ENCODE peak calls at places on chromosomes 1 and 21, in seven cellular contexts. One of them, this sample, is unnamed.

GRCh38 chr21:33036430-33037162 is 10.9 kb downstream of the OLIG2 start:
- DNase-seq in ureter: no peak
- DNase-seq in fibroblast of villous mesenchyme: peak
- DNase-seq in occipital lobe: no peak
- DNase-seq in activated T-helper 9 cell treated with anti-CD3 and anti-CD28 coated beads, Interleukin-2, amount 50 U/mL, for 16 hours: no peak
- DNase-seq in iris pigment epithelial cell: peak
- DNase-seq in effector memory CD8-positive, alpha-beta T cell: peak
- DNase-seq in this sample: peak

GRCh38 chr1:59564192-59564891 is 250.4 kb upstream of the HOOK1 start:
- DNase-seq in ureter: no peak
- DNase-seq in fibroblast of villous mesenchyme: peak
- DNase-seq in occipital lobe: no peak
- DNase-seq in activated T-helper 9 cell treated with anti-CD3 and anti-CD28 coated beads, Interleukin-2, amount 50 U/mL, for 16 hours: no peak
- DNase-seq in iris pigment epithelial cell: no peak
- DNase-seq in effector memory CD8-positive, alpha-beta T cell: no peak
- DNase-seq in this sample: no peak

GRCh38 chr1:90502696-90503095 is 214.4 kb downstream of the BARHL2 start:
- DNase-seq in ureter: no peak
- DNase-seq in fibroblast of villous mesenchyme: no peak
- DNase-seq in occipital lobe: no peak
- DNase-seq in activated T-helper 9 cell treated with anti-CD3 and anti-CD28 coated beads, Interleukin-2, amount 50 U/mL, for 16 hours: no peak
- DNase-seq in iris pigment epithelial cell: no peak
- DNase-seq in effector memory CD8-positive, alpha-beta T cell: no peak
- DNase-seq in this sample: no peak

GRCh38 chr21:32135401-32136363 is 143.2 kb downstream of the MIS18A start:
- DNase-seq in ureter: no peak
- DNase-seq in fibroblast of villous mesenchyme: no peak
- DNase-seq in occipital lobe: peak
- DNase-seq in activated T-helper 9 cell treated with anti-CD3 and anti-CD28 coated beads, Interleukin-2, amount 50 U/mL, for 16 hours: no peak
- DNase-seq in iris pigment epithelial cell: no peak
- DNase-seq in effector memory CD8-positive, alpha-beta T cell: no peak
- DNase-seq in this sample: no peak

GRCh38 chr1:110152133-110152785 is 2.0 kb downstream of the SLC6A17 start:
- DNase-seq in ureter: no peak
- DNase-seq in fibroblast of villous mesenchyme: no peak
- DNase-seq in occipital lobe: peak
- DNase-seq in activated T-helper 9 cell treated with anti-CD3 and anti-CD28 coated beads, Interleukin-2, amount 50 U/mL, for 16 hours: no peak
- DNase-seq in iris pigment epithelial cell: peak
- DNase-seq in effector memory CD8-positive, alpha-beta T cell: no peak
- DNase-seq in this sample: no peak

GRCh38 chr1:223350361-223350908 is 13.5 kb downstream of the SUSD4 start:
- DNase-seq in ureter: no peak
- DNase-seq in fibroblast of villous mesenchyme: peak
- DNase-seq in occipital lobe: no peak
- DNase-seq in activated T-helper 9 cell treated with anti-CD3 and anti-CD28 coated beads, Interleukin-2, amount 50 U/mL, for 16 hours: no peak
- DNase-seq in iris pigment epithelial cell: peak
- DNase-seq in effector memory CD8-positive, alpha-beta T cell: no peak
- DNase-seq in this sample: no peak

GRCh38 chr1:67495327-67495726 is 65.1 kb upstream of the SERBP1 start:
- DNase-seq in ureter: no peak
- DNase-seq in fibroblast of villous mesenchyme: no peak
- DNase-seq in occipital lobe: no peak
- DNase-seq in activated T-helper 9 cell treated with anti-CD3 and anti-CD28 coated beads, Interleukin-2, amount 50 U/mL, for 16 hours: no peak
- DNase-seq in iris pigment epithelial cell: no peak
- DNase-seq in effector memory CD8-positive, alpha-beta T cell: no peak
- DNase-seq in this sample: no peak

GRCh38 chr1:36953061-36953460 is 81.3 kb downstream of the GRIK3 start:
- DNase-seq in ureter: no peak
- DNase-seq in fibroblast of villous mesenchyme: no peak
- DNase-seq in occipital lobe: no peak
- DNase-seq in activated T-helper 9 cell treated with anti-CD3 and anti-CD28 coated beads, Interleukin-2, amount 50 U/mL, for 16 hours: no peak
- DNase-seq in iris pigment epithelial cell: no peak
- DNase-seq in effector memory CD8-positive, alpha-beta T cell: no peak
- DNase-seq in this sample: no peak

GRCh38 chr1:116760487-116760886 is 6.3 kb downstream of the CD2 start:
- DNase-seq in ureter: no peak
- DNase-seq in fibroblast of villous mesenchyme: no peak
- DNase-seq in occipital lobe: no peak
- DNase-seq in activated T-helper 9 cell treated with anti-CD3 and anti-CD28 coated beads, Interleukin-2, amount 50 U/mL, for 16 hours: no peak
- DNase-seq in iris pigment epithelial cell: no peak
- DNase-seq in effector memory CD8-positive, alpha-beta T cell: no peak
- DNase-seq in this sample: no peak

GRCh38 chr1:117059334-117059677 is 820 bp upstream of the TTF2 start:
- DNase-seq in ureter: peak
- DNase-seq in fibroblast of villous mesenchyme: no peak
- DNase-seq in occipital lobe: no peak
- DNase-seq in activated T-helper 9 cell treated with anti-CD3 and anti-CD28 coated beads, Interleukin-2, amount 50 U/mL, for 16 hours: peak
- DNase-seq in iris pigment epithelial cell: no peak
- DNase-seq in effector memory CD8-positive, alpha-beta T cell: peak
- DNase-seq in this sample: peak

GRCh38 chr1:215971793-215972441 is 404.8 kb downstream of the KCTD3 start:
- DNase-seq in ureter: no peak
- DNase-seq in fibroblast of villous mesenchyme: no peak
- DNase-seq in occipital lobe: no peak
- DNase-seq in activated T-helper 9 cell treated with anti-CD3 and anti-CD28 coated beads, Interleukin-2, amount 50 U/mL, for 16 hours: no peak
- DNase-seq in iris pigment epithelial cell: no peak
- DNase-seq in effector memory CD8-positive, alpha-beta T cell: no peak
- DNase-seq in this sample: no peak

GRCh38 chr21:45939521-45940045 is 42.0 kb upstream of the COL6A1 start:
- DNase-seq in ureter: no peak
- DNase-seq in fibroblast of villous mesenchyme: no peak
- DNase-seq in occipital lobe: no peak
- DNase-seq in activated T-helper 9 cell treated with anti-CD3 and anti-CD28 coated beads, Interleukin-2, amount 50 U/mL, for 16 hours: no peak
- DNase-seq in iris pigment epithelial cell: no peak
- DNase-seq in effector memory CD8-positive, alpha-beta T cell: no peak
- DNase-seq in this sample: no peak

GRCh38 chr1:19981507-19982312 is 2.3 kb upstream of the PLA2G2A start:
- DNase-seq in ureter: no peak
- DNase-seq in fibroblast of villous mesenchyme: no peak
- DNase-seq in occipital lobe: no peak
- DNase-seq in activated T-helper 9 cell treated with anti-CD3 and anti-CD28 coated beads, Interleukin-2, amount 50 U/mL, for 16 hours: no peak
- DNase-seq in iris pigment epithelial cell: no peak
- DNase-seq in effector memory CD8-positive, alpha-beta T cell: no peak
- DNase-seq in this sample: no peak

GRCh38 chr1:237197470-237198425 is 155.8 kb downstream of the RYR2 start:
- DNase-seq in ureter: no peak
- DNase-seq in fibroblast of villous mesenchyme: peak
- DNase-seq in occipital lobe: no peak
- DNase-seq in activated T-helper 9 cell treated with anti-CD3 and anti-CD28 coated beads, Interleukin-2, amount 50 U/mL, for 16 hours: no peak
- DNase-seq in iris pigment epithelial cell: no peak
- DNase-seq in effector memory CD8-positive, alpha-beta T cell: no peak
- DNase-seq in this sample: no peak

GRCh38 chr1:110674337-110675059 is at the start of gene KCNA3:
- DNase-seq in ureter: no peak
- DNase-seq in fibroblast of villous mesenchyme: no peak
- DNase-seq in occipital lobe: no peak
- DNase-seq in activated T-helper 9 cell treated with anti-CD3 and anti-CD28 coated beads, Interleukin-2, amount 50 U/mL, for 16 hours: peak
- DNase-seq in iris pigment epithelial cell: no peak
- DNase-seq in effector memory CD8-positive, alpha-beta T cell: peak
- DNase-seq in this sample: no peak

GRCh38 chr21:40717008-40717407 is 129.9 kb downstream of the DSCAM start:
- DNase-seq in ureter: no peak
- DNase-seq in fibroblast of villous mesenchyme: no peak
- DNase-seq in occipital lobe: no peak
- DNase-seq in activated T-helper 9 cell treated with anti-CD3 and anti-CD28 coated beads, Interleukin-2, amount 50 U/mL, for 16 hours: no peak
- DNase-seq in iris pigment epithelial cell: no peak
- DNase-seq in effector memory CD8-positive, alpha-beta T cell: no peak
- DNase-seq in this sample: no peak

GRCh38 chr1:244074559-244075171 is 23.6 kb downstream of the ZBTB18 start:
- DNase-seq in ureter: no peak
- DNase-seq in fibroblast of villous mesenchyme: no peak
- DNase-seq in occipital lobe: no peak
- DNase-seq in activated T-helper 9 cell treated with anti-CD3 and anti-CD28 coated beads, Interleukin-2, amount 50 U/mL, for 16 hours: peak
- DNase-seq in iris pigment epithelial cell: no peak
- DNase-seq in effector memory CD8-positive, alpha-beta T cell: peak
- DNase-seq in this sample: no peak

GRCh38 chr1:236795757-236796719 is 946 bp downstream of the MTR start:
- DNase-seq in ureter: no peak
- DNase-seq in fibroblast of villous mesenchyme: peak
- DNase-seq in occipital lobe: no peak
- DNase-seq in activated T-helper 9 cell treated with anti-CD3 and anti-CD28 coated beads, Interleukin-2, amount 50 U/mL, for 16 hours: peak
- DNase-seq in iris pigment epithelial cell: peak
- DNase-seq in effector memory CD8-positive, alpha-beta T cell: no peak
- DNase-seq in this sample: peak

GRCh38 chr1:178818416-178818815 is 52.5 kb downstream of the ANGPTL1 start:
- DNase-seq in ureter: no peak
- DNase-seq in fibroblast of villous mesenchyme: peak
- DNase-seq in occipital lobe: no peak
- DNase-seq in activated T-helper 9 cell treated with anti-CD3 and anti-CD28 coated beads, Interleukin-2, amount 50 U/mL, for 16 hours: no peak
- DNase-seq in iris pigment epithelial cell: peak
- DNase-seq in effector memory CD8-positive, alpha-beta T cell: no peak
- DNase-seq in this sample: no peak

GRCh38 chr1:241734533-241734932 is 82.5 kb downstream of the WDR64 start:
- DNase-seq in ureter: no peak
- DNase-seq in fibroblast of villous mesenchyme: no peak
- DNase-seq in occipital lobe: no peak
- DNase-seq in activated T-helper 9 cell treated with anti-CD3 and anti-CD28 coated beads, Interleukin-2, amount 50 U/mL, for 16 hours: no peak
- DNase-seq in iris pigment epithelial cell: no peak
- DNase-seq in effector memory CD8-positive, alpha-beta T cell: no peak
- DNase-seq in this sample: no peak

GRCh38 chr1:112934562-112934952 is 21.4 kb downstream of the SLC16A1 start:
- DNase-seq in ureter: no peak
- DNase-seq in fibroblast of villous mesenchyme: no peak
- DNase-seq in occipital lobe: no peak
- DNase-seq in activated T-helper 9 cell treated with anti-CD3 and anti-CD28 coated beads, Interleukin-2, amount 50 U/mL, for 16 hours: no peak
- DNase-seq in iris pigment epithelial cell: peak
- DNase-seq in effector memory CD8-positive, alpha-beta T cell: no peak
- DNase-seq in this sample: no peak

GRCh38 chr1:211741116-211741515 is 65.7 kb upstream of the NEK2 start:
- DNase-seq in ureter: no peak
- DNase-seq in fibroblast of villous mesenchyme: peak
- DNase-seq in occipital lobe: no peak
- DNase-seq in activated T-helper 9 cell treated with anti-CD3 and anti-CD28 coated beads, Interleukin-2, amount 50 U/mL, for 16 hours: no peak
- DNase-seq in iris pigment epithelial cell: no peak
- DNase-seq in effector memory CD8-positive, alpha-beta T cell: no peak
- DNase-seq in this sample: no peak

GRCh38 chr1:36008546-36009197 is 75.2 kb upstream of the TEKT2 start:
- DNase-seq in ureter: no peak
- DNase-seq in fibroblast of villous mesenchyme: peak
- DNase-seq in occipital lobe: no peak
- DNase-seq in activated T-helper 9 cell treated with anti-CD3 and anti-CD28 coated beads, Interleukin-2, amount 50 U/mL, for 16 hours: no peak
- DNase-seq in iris pigment epithelial cell: peak
- DNase-seq in effector memory CD8-positive, alpha-beta T cell: no peak
- DNase-seq in this sample: no peak

GRCh38 chr1:17053071-17053684 is 654 bp downstream of the SDHB start:
- DNase-seq in ureter: no peak
- DNase-seq in fibroblast of villous mesenchyme: no peak
- DNase-seq in occipital lobe: no peak
- DNase-seq in activated T-helper 9 cell treated with anti-CD3 and anti-CD28 coated beads, Interleukin-2, amount 50 U/mL, for 16 hours: no peak
- DNase-seq in iris pigment epithelial cell: peak
- DNase-seq in effector memory CD8-positive, alpha-beta T cell: no peak
- DNase-seq in this sample: no peak

GRCh38 chr21:31193761-31194160 is 150.3 kb downstream of the TIAM1 start:
- DNase-seq in ureter: no peak
- DNase-seq in fibroblast of villous mesenchyme: no peak
- DNase-seq in occipital lobe: no peak
- DNase-seq in activated T-helper 9 cell treated with anti-CD3 and anti-CD28 coated beads, Interleukin-2, amount 50 U/mL, for 16 hours: no peak
- DNase-seq in iris pigment epithelial cell: no peak
- DNase-seq in effector memory CD8-positive, alpha-beta T cell: no peak
- DNase-seq in this sample: no peak

GRCh38 chr21:44612029-44612486 is at the start of gene KRTAP10-8:
- DNase-seq in ureter: no peak
- DNase-seq in fibroblast of villous mesenchyme: no peak
- DNase-seq in occipital lobe: no peak
- DNase-seq in activated T-helper 9 cell treated with anti-CD3 and anti-CD28 coated beads, Interleukin-2, amount 50 U/mL, for 16 hours: no peak
- DNase-seq in iris pigment epithelial cell: no peak
- DNase-seq in effector memory CD8-positive, alpha-beta T cell: no peak
- DNase-seq in this sample: no peak

GRCh38 chr21:42833859-42834729 is 45.2 kb downstream of the WDR4 start:
- DNase-seq in ureter: no peak
- DNase-seq in fibroblast of villous mesenchyme: no peak
- DNase-seq in occipital lobe: no peak
- DNase-seq in activated T-helper 9 cell treated with anti-CD3 and anti-CD28 coated beads, Interleukin-2, amount 50 U/mL, for 16 hours: no peak
- DNase-seq in iris pigment epithelial cell: no peak
- DNase-seq in effector memory CD8-positive, alpha-beta T cell: no peak
- DNase-seq in this sample: no peak

GRCh38 chr1:236870721-236871120 is 75.6 kb downstream of the MTR start:
- DNase-seq in ureter: no peak
- DNase-seq in fibroblast of villous mesenchyme: no peak
- DNase-seq in occipital lobe: no peak
- DNase-seq in activated T-helper 9 cell treated with anti-CD3 and anti-CD28 coated beads, Interleukin-2, amount 50 U/mL, for 16 hours: no peak
- DNase-seq in iris pigment epithelial cell: no peak
- DNase-seq in effector memory CD8-positive, alpha-beta T cell: no peak
- DNase-seq in this sample: no peak

GRCh38 chr1:183272390-183272801 is 86.3 kb downstream of the LAMC2 start:
- DNase-seq in ureter: no peak
- DNase-seq in fibroblast of villous mesenchyme: peak
- DNase-seq in occipital lobe: no peak
- DNase-seq in activated T-helper 9 cell treated with anti-CD3 and anti-CD28 coated beads, Interleukin-2, amount 50 U/mL, for 16 hours: no peak
- DNase-seq in iris pigment epithelial cell: peak
- DNase-seq in effector memory CD8-positive, alpha-beta T cell: no peak
- DNase-seq in this sample: no peak

GRCh38 chr1:25869909-25870606 is 5.5 kb downstream of the PAQR7 start:
- DNase-seq in ureter: no peak
- DNase-seq in fibroblast of villous mesenchyme: no peak
- DNase-seq in occipital lobe: no peak
- DNase-seq in activated T-helper 9 cell treated with anti-CD3 and anti-CD28 coated beads, Interleukin-2, amount 50 U/mL, for 16 hours: no peak
- DNase-seq in iris pigment epithelial cell: no peak
- DNase-seq in effector memory CD8-positive, alpha-beta T cell: no peak
- DNase-seq in this sample: no peak

GRCh38 chr1:113307771-113308451 is 82.4 kb upstream of the MAGI3 start:
- DNase-seq in ureter: no peak
- DNase-seq in fibroblast of villous mesenchyme: peak
- DNase-seq in occipital lobe: no peak
- DNase-seq in activated T-helper 9 cell treated with anti-CD3 and anti-CD28 coated beads, Interleukin-2, amount 50 U/mL, for 16 hours: no peak
- DNase-seq in iris pigment epithelial cell: peak
- DNase-seq in effector memory CD8-positive, alpha-beta T cell: no peak
- DNase-seq in this sample: no peak

GRCh38 chr1:223233410-223234163 is 90.5 kb upstream of the TLR5 start:
- DNase-seq in ureter: peak
- DNase-seq in fibroblast of villous mesenchyme: peak
- DNase-seq in occipital lobe: peak
- DNase-seq in activated T-helper 9 cell treated with anti-CD3 and anti-CD28 coated beads, Interleukin-2, amount 50 U/mL, for 16 hours: no peak
- DNase-seq in iris pigment epithelial cell: peak
- DNase-seq in effector memory CD8-positive, alpha-beta T cell: no peak
- DNase-seq in this sample: no peak

GRCh38 chr1:221310180-221310579 is 430.9 kb downstream of the HLX start:
- DNase-seq in ureter: no peak
- DNase-seq in fibroblast of villous mesenchyme: no peak
- DNase-seq in occipital lobe: no peak
- DNase-seq in activated T-helper 9 cell treated with anti-CD3 and anti-CD28 coated beads, Interleukin-2, amount 50 U/mL, for 16 hours: no peak
- DNase-seq in iris pigment epithelial cell: no peak
- DNase-seq in effector memory CD8-positive, alpha-beta T cell: no peak
- DNase-seq in this sample: no peak

GRCh38 chr1:89356658-89357400 is 7.0 kb upstream of the GBP6 start:
- DNase-seq in ureter: no peak
- DNase-seq in fibroblast of villous mesenchyme: no peak
- DNase-seq in occipital lobe: no peak
- DNase-seq in activated T-helper 9 cell treated with anti-CD3 and anti-CD28 coated beads, Interleukin-2, amount 50 U/mL, for 16 hours: no peak
- DNase-seq in iris pigment epithelial cell: peak
- DNase-seq in effector memory CD8-positive, alpha-beta T cell: no peak
- DNase-seq in this sample: no peak

GRCh38 chr1:205286335-205286950 is 35.1 kb downstream of the NUAK2 start:
- DNase-seq in ureter: no peak
- DNase-seq in fibroblast of villous mesenchyme: peak
- DNase-seq in occipital lobe: no peak
- DNase-seq in activated T-helper 9 cell treated with anti-CD3 and anti-CD28 coated beads, Interleukin-2, amount 50 U/mL, for 16 hours: peak
- DNase-seq in iris pigment epithelial cell: peak
- DNase-seq in effector memory CD8-positive, alpha-beta T cell: peak
- DNase-seq in this sample: peak

GRCh38 chr1:42847111-42847580 is 733 bp downstream of the ZNF691 start:
- DNase-seq in ureter: no peak
- DNase-seq in fibroblast of villous mesenchyme: no peak
- DNase-seq in occipital lobe: no peak
- DNase-seq in activated T-helper 9 cell treated with anti-CD3 and anti-CD28 coated beads, Interleukin-2, amount 50 U/mL, for 16 hours: no peak
- DNase-seq in iris pigment epithelial cell: no peak
- DNase-seq in effector memory CD8-positive, alpha-beta T cell: no peak
- DNase-seq in this sample: no peak

GRCh38 chr1:204793259-204793658 is 77.4 kb upstream of the NFASC start:
- DNase-seq in ureter: no peak
- DNase-seq in fibroblast of villous mesenchyme: no peak
- DNase-seq in occipital lobe: no peak
- DNase-seq in activated T-helper 9 cell treated with anti-CD3 and anti-CD28 coated beads, Interleukin-2, amount 50 U/mL, for 16 hours: no peak
- DNase-seq in iris pigment epithelial cell: no peak
- DNase-seq in effector memory CD8-positive, alpha-beta T cell: no peak
- DNase-seq in this sample: no peak

GRCh38 chr1:88519156-88519555 is 164.9 kb upstream of the PKN2 start:
- DNase-seq in ureter: no peak
- DNase-seq in fibroblast of villous mesenchyme: peak
- DNase-seq in occipital lobe: no peak
- DNase-seq in activated T-helper 9 cell treated with anti-CD3 and anti-CD28 coated beads, Interleukin-2, amount 50 U/mL, for 16 hours: no peak
- DNase-seq in iris pigment epithelial cell: no peak
- DNase-seq in effector memory CD8-positive, alpha-beta T cell: no peak
- DNase-seq in this sample: no peak